ENCODE peak calls at places on chromosomes 11 and 22, in nine cellular contexts. One of them, this sample, is unnamed.

GRCh38 chr11:83027794-83028193 is 43.9 kb downstream of the RAB30 start:
- DNase-seq in kidney: no peak
- DNase-seq in neuronal stem cell: no peak
- DNase-seq in breast epithelium: no peak
- DNase-seq in body of pancreas: no peak
- DNase-seq in transverse colon: no peak
- DNase-seq in heart left ventricle: no peak
- DNase-seq in uterus: no peak
- DNase-seq in fibroblast of lung: no peak
- DNase-seq in this sample: no peak

GRCh38 chr11:3160252-3161031 is 4.7 kb downstream of the OSBPL5 start:
- DNase-seq in body of pancreas: peak
- DNase-seq in heart left ventricle: peak
- DNase-seq in fibroblast of lung: peak
- DNase-seq in uterus: peak
- DNase-seq in neuronal stem cell: peak
- DNase-seq in transverse colon: peak
- DNase-seq in breast epithelium: peak
- DNase-seq in kidney: peak
- DNase-seq in this sample: peak

GRCh38 chr11:6599449-6599848 is 4.0 kb downstream of the RRP8 start:
- DNase-seq in breast epithelium: no peak
- DNase-seq in transverse colon: no peak
- DNase-seq in body of pancreas: no peak
- DNase-seq in fibroblast of lung: no peak
- DNase-seq in uterus: peak
- DNase-seq in kidney: no peak
- DNase-seq in heart left ventricle: no peak
- DNase-seq in neuronal stem cell: no peak
- DNase-seq in this sample: no peak

GRCh38 chr11:38323961-38324761 is 1726.1 kb upstream of the RAG2 start:
- DNase-seq in kidney: no peak
- DNase-seq in transverse colon: no peak
- DNase-seq in body of pancreas: no peak
- DNase-seq in fibroblast of lung: no peak
- DNase-seq in uterus: no peak
- DNase-seq in neuronal stem cell: no peak
- DNase-seq in heart left ventricle: no peak
- DNase-seq in breast epithelium: no peak
- DNase-seq in this sample: no peak

GRCh38 chr11:8219257-8220021 is 44.2 kb downstream of the LMO1 start:
- DNase-seq in kidney: peak
- DNase-seq in fibroblast of lung: peak
- DNase-seq in heart left ventricle: no peak
- DNase-seq in breast epithelium: no peak
- DNase-seq in uterus: no peak
- DNase-seq in transverse colon: peak
- DNase-seq in body of pancreas: peak
- DNase-seq in neuronal stem cell: no peak
- DNase-seq in this sample: peak

GRCh38 chr11:47083913-47084312 is 92.8 kb downstream of the ARFGAP2 start:
- DNase-seq in heart left ventricle: no peak
- DNase-seq in transverse colon: no peak
- DNase-seq in body of pancreas: no peak
- DNase-seq in kidney: no peak
- DNase-seq in breast epithelium: no peak
- DNase-seq in uterus: no peak
- DNase-seq in fibroblast of lung: peak
- DNase-seq in neuronal stem cell: no peak
- DNase-seq in this sample: no peak

GRCh38 chr22:38186429-38186828 is 4.8 kb upstream of the PLA2G6 start:
- DNase-seq in fibroblast of lung: no peak
- DNase-seq in kidney: no peak
- DNase-seq in heart left ventricle: no peak
- DNase-seq in transverse colon: no peak
- DNase-seq in neuronal stem cell: no peak
- DNase-seq in breast epithelium: no peak
- DNase-seq in body of pancreas: no peak
- DNase-seq in uterus: no peak
- DNase-seq in this sample: peak

GRCh38 chr11:76469141-76469540 is 24.3 kb downstream of the EMSY start:
- DNase-seq in fibroblast of lung: no peak
- DNase-seq in uterus: no peak
- DNase-seq in transverse colon: no peak
- DNase-seq in kidney: no peak
- DNase-seq in heart left ventricle: no peak
- DNase-seq in breast epithelium: no peak
- DNase-seq in body of pancreas: no peak
- DNase-seq in neuronal stem cell: no peak
- DNase-seq in this sample: no peak

GRCh38 chr11:59197990-59198389 is 14.7 kb downstream of the MPEG1 start:
- DNase-seq in uterus: peak
- DNase-seq in heart left ventricle: peak
- DNase-seq in neuronal stem cell: no peak
- DNase-seq in body of pancreas: peak
- DNase-seq in transverse colon: no peak
- DNase-seq in kidney: peak
- DNase-seq in fibroblast of lung: peak
- DNase-seq in breast epithelium: no peak
- DNase-seq in this sample: peak

GRCh38 chr11:83918471-83918870 is 632.3 kb upstream of the CCDC90B start:
- DNase-seq in neuronal stem cell: no peak
- DNase-seq in kidney: peak
- DNase-seq in fibroblast of lung: no peak
- DNase-seq in uterus: no peak
- DNase-seq in body of pancreas: no peak
- DNase-seq in breast epithelium: no peak
- DNase-seq in heart left ventricle: peak
- DNase-seq in transverse colon: no peak
- DNase-seq in this sample: peak

GRCh38 chr11:114438303-114438702 is 964 bp upstream of the REXO2 start:
- DNase-seq in body of pancreas: no peak
- DNase-seq in fibroblast of lung: no peak
- DNase-seq in heart left ventricle: no peak
- DNase-seq in neuronal stem cell: no peak
- DNase-seq in breast epithelium: no peak
- DNase-seq in transverse colon: no peak
- DNase-seq in kidney: no peak
- DNase-seq in uterus: no peak
- DNase-seq in this sample: no peak

GRCh38 chr22:44025171-44026065 is 1.3 kb downstream of the PARVB start:
- DNase-seq in breast epithelium: no peak
- DNase-seq in heart left ventricle: peak
- DNase-seq in kidney: peak
- DNase-seq in uterus: peak
- DNase-seq in transverse colon: peak
- DNase-seq in neuronal stem cell: no peak
- DNase-seq in body of pancreas: no peak
- DNase-seq in fibroblast of lung: no peak
- DNase-seq in this sample: peak

GRCh38 chr11:80515097-80515496 is 1074.3 kb upstream of the TENM4 start:
- DNase-seq in body of pancreas: no peak
- DNase-seq in neuronal stem cell: no peak
- DNase-seq in kidney: no peak
- DNase-seq in fibroblast of lung: no peak
- DNase-seq in uterus: no peak
- DNase-seq in transverse colon: no peak
- DNase-seq in breast epithelium: no peak
- DNase-seq in heart left ventricle: no peak
- DNase-seq in this sample: no peak

GRCh38 chr11:118194835-118195627 is 18.6 kb upstream of the SCN2B start:
- DNase-seq in breast epithelium: peak
- DNase-seq in body of pancreas: peak
- DNase-seq in fibroblast of lung: peak
- DNase-seq in uterus: peak
- DNase-seq in neuronal stem cell: no peak
- DNase-seq in heart left ventricle: peak
- DNase-seq in kidney: peak
- DNase-seq in transverse colon: peak
- DNase-seq in this sample: peak

GRCh38 chr11:111978028-111978771 is 41.1 kb downstream of the DIXDC1 start:
- DNase-seq in uterus: peak
- DNase-seq in kidney: no peak
- DNase-seq in transverse colon: peak
- DNase-seq in breast epithelium: peak
- DNase-seq in fibroblast of lung: peak
- DNase-seq in heart left ventricle: no peak
- DNase-seq in neuronal stem cell: peak
- DNase-seq in body of pancreas: no peak
- DNase-seq in this sample: peak

GRCh38 chr11:1531961-1532586 is 40.0 kb downstream of the DUSP8 start:
- DNase-seq in body of pancreas: no peak
- DNase-seq in breast epithelium: no peak
- DNase-seq in fibroblast of lung: no peak
- DNase-seq in kidney: no peak
- DNase-seq in heart left ventricle: peak
- DNase-seq in transverse colon: no peak
- DNase-seq in neuronal stem cell: no peak
- DNase-seq in uterus: no peak
- DNase-seq in this sample: peak

GRCh38 chr11:14638561-14638960 is 5.0 kb upstream of the PDE3B start:
- DNase-seq in body of pancreas: no peak
- DNase-seq in neuronal stem cell: no peak
- DNase-seq in kidney: no peak
- DNase-seq in breast epithelium: no peak
- DNase-seq in uterus: no peak
- DNase-seq in transverse colon: peak
- DNase-seq in fibroblast of lung: peak
- DNase-seq in heart left ventricle: no peak
- DNase-seq in this sample: no peak

GRCh38 chr11:119589011-119589410 is 140.0 kb downstream of the NECTIN1 start:
- DNase-seq in transverse colon: no peak
- DNase-seq in fibroblast of lung: no peak
- DNase-seq in uterus: no peak
- DNase-seq in kidney: no peak
- DNase-seq in heart left ventricle: no peak
- DNase-seq in breast epithelium: no peak
- DNase-seq in neuronal stem cell: no peak
- DNase-seq in body of pancreas: no peak
- DNase-seq in this sample: no peak

GRCh38 chr22:29780781-29781676 is 13.9 kb downstream of the UQCR10 start:
- DNase-seq in transverse colon: no peak
- DNase-seq in body of pancreas: no peak
- DNase-seq in heart left ventricle: no peak
- DNase-seq in fibroblast of lung: peak
- DNase-seq in breast epithelium: no peak
- DNase-seq in neuronal stem cell: no peak
- DNase-seq in uterus: no peak
- DNase-seq in kidney: no peak
- DNase-seq in this sample: no peak

GRCh38 chr11:72831521-72832300 is 17.5 kb downstream of the ATG16L2 start:
- DNase-seq in uterus: peak
- DNase-seq in kidney: peak
- DNase-seq in breast epithelium: peak
- DNase-seq in transverse colon: peak
- DNase-seq in heart left ventricle: peak
- DNase-seq in fibroblast of lung: peak
- DNase-seq in neuronal stem cell: peak
- DNase-seq in body of pancreas: peak
- DNase-seq in this sample: peak

GRCh38 chr11:7480132-7480531 is 5.2 kb upstream of the OLFML1 start:
- DNase-seq in breast epithelium: no peak
- DNase-seq in kidney: no peak
- DNase-seq in transverse colon: no peak
- DNase-seq in heart left ventricle: no peak
- DNase-seq in fibroblast of lung: peak
- DNase-seq in neuronal stem cell: no peak
- DNase-seq in uterus: no peak
- DNase-seq in body of pancreas: no peak
- DNase-seq in this sample: no peak

GRCh38 chr22:29152381-29153138 is 53.1 kb upstream of the EMID1 start:
- DNase-seq in neuronal stem cell: no peak
- DNase-seq in heart left ventricle: no peak
- DNase-seq in kidney: peak
- DNase-seq in breast epithelium: no peak
- DNase-seq in uterus: no peak
- DNase-seq in body of pancreas: no peak
- DNase-seq in fibroblast of lung: no peak
- DNase-seq in transverse colon: no peak
- DNase-seq in this sample: peak

GRCh38 chr22:17057959-17058814 is 26.6 kb upstream of the IL17RA start:
- DNase-seq in neuronal stem cell: peak
- DNase-seq in body of pancreas: peak
- DNase-seq in heart left ventricle: no peak
- DNase-seq in breast epithelium: peak
- DNase-seq in kidney: no peak
- DNase-seq in fibroblast of lung: peak
- DNase-seq in uterus: peak
- DNase-seq in transverse colon: peak
- DNase-seq in this sample: peak

GRCh38 chr11:64304032-64304315 is 1.4 kb upstream of the ESRRA start:
- DNase-seq in neuronal stem cell: no peak
- DNase-seq in fibroblast of lung: no peak
- DNase-seq in uterus: no peak
- DNase-seq in kidney: no peak
- DNase-seq in breast epithelium: no peak
- DNase-seq in transverse colon: no peak
- DNase-seq in heart left ventricle: no peak
- DNase-seq in body of pancreas: no peak
- DNase-seq in this sample: no peak
- H3K27ac ChIP-seq in neuronal stem cell: no peak
- H3K27ac ChIP-seq in fibroblast of lung: peak
- H3K27ac ChIP-seq in uterus: peak
- H3K27ac ChIP-seq in kidney: peak
- H3K27ac ChIP-seq in breast epithelium: peak
- H3K27ac ChIP-seq in transverse colon: peak
- H3K27ac ChIP-seq in heart left ventricle: peak
- H3K27ac ChIP-seq in body of pancreas: peak
- H3K27ac ChIP-seq in this sample: peak

GRCh38 chr11:113314065-113314388 is 356 bp upstream of the TTC12 start:
- DNase-seq in heart left ventricle: no peak
- DNase-seq in transverse colon: no peak
- DNase-seq in neuronal stem cell: no peak
- DNase-seq in fibroblast of lung: no peak
- DNase-seq in body of pancreas: no peak
- DNase-seq in breast epithelium: no peak
- DNase-seq in kidney: no peak
- DNase-seq in uterus: no peak
- DNase-seq in this sample: no peak
- H3K27ac ChIP-seq in heart left ventricle: peak
- H3K27ac ChIP-seq in transverse colon: peak
- H3K27ac ChIP-seq in neuronal stem cell: no peak
- H3K27ac ChIP-seq in fibroblast of lung: peak
- H3K27ac ChIP-seq in body of pancreas: no peak
- H3K27ac ChIP-seq in breast epithelium: peak
- H3K27ac ChIP-seq in kidney: no peak
- H3K27ac ChIP-seq in uterus: peak
- H3K27ac ChIP-seq in this sample: no peak

GRCh38 chr11:130369141-130369691 is 54.5 kb upstream of the ZBTB44 start:
- DNase-seq in transverse colon: no peak
- DNase-seq in fibroblast of lung: no peak
- DNase-seq in neuronal stem cell: no peak
- DNase-seq in kidney: no peak
- DNase-seq in body of pancreas: no peak
- DNase-seq in breast epithelium: no peak
- DNase-seq in heart left ventricle: no peak
- DNase-seq in uterus: no peak
- DNase-seq in this sample: no peak
- H3K27ac ChIP-seq in transverse colon: no peak
- H3K27ac ChIP-seq in fibroblast of lung: no peak
- H3K27ac ChIP-seq in neuronal stem cell: no peak
- H3K27ac ChIP-seq in kidney: no peak
- H3K27ac ChIP-seq in body of pancreas: no peak
- H3K27ac ChIP-seq in breast epithelium: peak
- H3K27ac ChIP-seq in heart left ventricle: no peak
- H3K27ac ChIP-seq in uterus: no peak
- H3K27ac ChIP-seq in this sample: peak

GRCh38 chr22:24426859-24427499 is 420 bp upstream of the ADORA2A start:
- DNase-seq in transverse colon: no peak
- DNase-seq in uterus: no peak
- DNase-seq in heart left ventricle: peak
- DNase-seq in fibroblast of lung: no peak
- DNase-seq in body of pancreas: no peak
- DNase-seq in kidney: peak
- DNase-seq in neuronal stem cell: no peak
- DNase-seq in breast epithelium: no peak
- DNase-seq in this sample: no peak
- H3K27ac ChIP-seq in transverse colon: peak
- H3K27ac ChIP-seq in uterus: no peak
- H3K27ac ChIP-seq in heart left ventricle: no peak
- H3K27ac ChIP-seq in fibroblast of lung: no peak
- H3K27ac ChIP-seq in body of pancreas: no peak
- H3K27ac ChIP-seq in kidney: peak
- H3K27ac ChIP-seq in neuronal stem cell: no peak
- H3K27ac ChIP-seq in breast epithelium: peak
- H3K27ac ChIP-seq in this sample: no peak

This sample was measured in right cardiac atrium.